ENCODE peak calls at places on chromosomes 3 and 15, in eight cellular contexts. G is CD4-positive, alpha-beta T cell; P is Calu3; W is A549; R is WTC11; I is kidney epithelial cell; S is cardiac muscle cell; U is A673. Y is an unnamed sample.

GRCh38 chr3:99468918-99469317 is 169.5 kb upstream of the COL8A1 start:
- DNase-seq in G (no peak), P (peak; percentile 47), W (no peak), R (no peak), I (no peak), S (no peak), U (no peak), Y (no peak)

GRCh38 chr3:107184375-107184774 is 192.9 kb upstream of the CCDC54 start:
- DNase-seq in G (no peak), P (no peak), W (no peak), R (no peak), I (no peak), S (no peak), U (no peak), Y (no peak)

GRCh38 chr3:34808287-34808686 is 831.0 kb upstream of the ARPP21 start:
- DNase-seq in G (no peak), P (no peak), W (no peak), R (no peak), I (no peak), S (no peak), U (no peak), Y (no peak)

GRCh38 chr3:13539285-13539625 is 9.7 kb upstream of the FBLN2 start:
- DNase-seq in G (no peak), P (no peak), W (no peak), R (no peak), I (no peak), S (peak; percentile 70), U (no peak), Y (peak; percentile 82)

GRCh38 chr3:23324745-23325144 is 121.6 kb downstream of the UBE2E2 start:
- DNase-seq in G (no peak), P (no peak), W (no peak), R (no peak), I (no peak), S (peak; percentile 73), U (peak; percentile 1), Y (peak; percentile 47)

GRCh38 chr3:113161661-113162060 is 49.7 kb upstream of the BOC start:
- DNase-seq in G (no peak), P (no peak), W (no peak), R (no peak), I (no peak), S (no peak), U (no peak), Y (peak; percentile 10)

GRCh38 chr3:24485511-24485910 is 9.1 kb downstream of the THRB start:
- DNase-seq in G (no peak), P (no peak), W (no peak), R (no peak), I (no peak), S (no peak), U (no peak), Y (peak; percentile 45)

GRCh38 chr3:13106308-13106970 is 33.2 kb upstream of the IQSEC1 start:
- DNase-seq in G (no peak), P (peak; percentile 28), W (peak; percentile 56), R (no peak), I (peak; percentile 26), S (no peak), U (no peak), Y (no peak)

GRCh38 chr3:115397433-115397832 is 225.9 kb upstream of the GAP43 start:
- DNase-seq in G (no peak), P (no peak), W (no peak), R (no peak), I (no peak), S (no peak), U (no peak), Y (peak; percentile 64)

GRCh38 chr3:129305592-129306091 is 27.0 kb downstream of the HMCES start:
- DNase-seq in G (no peak), P (no peak), W (no peak), R (peak; percentile 99), I (peak; percentile 69), S (peak; percentile 95), U (peak; percentile 92), Y (peak; percentile 92)

GRCh38 chr3:106086636-106087035 is 217.8 kb upstream of the CBLB start:
- DNase-seq in G (no peak), P (no peak), W (peak; percentile 68), R (no peak), I (no peak), S (no peak), U (no peak), Y (peak; percentile 41)

GRCh38 chr15:90423920-90424319 is 35.9 kb downstream of the IQGAP1 start:
- DNase-seq in G (no peak), P (no peak), W (no peak), R (no peak), I (no peak), S (no peak), U (no peak), Y (no peak)

GRCh38 chr3:188817103-188817919 is 354.5 kb upstream of the TPRG1 start:
- DNase-seq in G (no peak), P (peak; percentile 31), W (no peak), R (no peak), I (no peak), S (no peak), U (no peak), Y (no peak)

GRCh38 chr3:150275946-150276345 is 132.2 kb upstream of the TSC22D2 start:
- DNase-seq in G (no peak), P (no peak), W (no peak), R (no peak), I (no peak), S (peak; percentile 57), U (no peak), Y (no peak)

GRCh38 chr15:69304176-69304533 is 5.4 kb downstream of the PAQR5 start:
- DNase-seq in G (no peak), P (no peak), W (peak; percentile 94), R (no peak), I (peak; percentile 88), S (peak; percentile 86), U (peak; percentile 45), Y (peak; percentile 96)

GRCh38 chr3:141360888-141361598 is 7.3 kb upstream of the ZBTB38 start:
- DNase-seq in G (no peak), P (peak; percentile 69), W (peak; percentile 95), R (no peak), I (peak; percentile 52), S (peak; percentile 91), U (peak; percentile 76), Y (peak; percentile 88)
- TF ChIP-seq CTCF in G (peak; percentile 76), P (peak; percentile 86), W (peak; percentile 92), R (peak; percentile 15), I (peak; percentile 63), S (peak; percentile 81), U (peak; percentile 83), Y (peak; percentile 85)

GRCh38 chr3:30695302-30696061 is 89.1 kb downstream of the TGFBR2 start:
- DNase-seq in G (no peak), P (no peak), W (no peak), R (no peak), I (no peak), S (no peak), U (no peak), Y (no peak)

GRCh38 chr3:30693470-30694120 is 87.2 kb downstream of the TGFBR2 start:
- DNase-seq in G (peak; percentile 26), P (peak; percentile 45), W (peak; percentile 77), R (peak; percentile 35), I (peak; percentile 21), S (peak; percentile 86), U (peak; percentile 89), Y (peak; percentile 74)

GRCh38 chr3:30694148-30694547 is 87.7 kb downstream of the TGFBR2 start:
- DNase-seq in G (no peak), P (no peak), W (no peak), R (no peak), I (no peak), S (no peak), U (no peak), Y (no peak)

GRCh38 chr3:30696403-30696819 is 90.0 kb downstream of the TGFBR2 start:
- DNase-seq in G (no peak), P (no peak), W (no peak), R (no peak), I (no peak), S (peak; percentile 45), U (no peak), Y (no peak)

GRCh38 chr3:30694668-30695067 is 88.3 kb downstream of the TGFBR2 start:
- DNase-seq in G (no peak), P (no peak), W (no peak), R (no peak), I (no peak), S (no peak), U (no peak), Y (no peak)
- TF ChIP-seq CTCF in G (no peak), P (no peak), W (no peak), R (no peak), I (no peak), S (no peak), U (peak; percentile 15), Y (no peak)

GRCh38 chr3:187066228-187066995 is 72.9 kb downstream of the RPL39L start:
- DNase-seq in G (peak; percentile 34), P (peak; percentile 51), W (peak; percentile 66), R (peak; percentile 68), I (no peak), S (peak; percentile 57), U (peak; percentile 80), Y (peak; percentile 41)
- TF ChIP-seq CTCF in G (peak; percentile 38), P (no peak), W (no peak), R (peak; percentile 15), I (peak; percentile 33), S (peak; percentile 32), U (peak; percentile 46), Y (peak; percentile 23)

GRCh38 chr3:108608750-108609149 is 19.2 kb downstream of the DZIP3 start:
- DNase-seq in G (no peak), P (no peak), W (no peak), R (peak; percentile 41), I (no peak), S (no peak), U (no peak), Y (no peak)
- TF ChIP-seq CTCF in G (no peak), P (no peak), W (no peak), R (no peak), I (no peak), S (no peak), U (no peak), Y (no peak)

DNA sequence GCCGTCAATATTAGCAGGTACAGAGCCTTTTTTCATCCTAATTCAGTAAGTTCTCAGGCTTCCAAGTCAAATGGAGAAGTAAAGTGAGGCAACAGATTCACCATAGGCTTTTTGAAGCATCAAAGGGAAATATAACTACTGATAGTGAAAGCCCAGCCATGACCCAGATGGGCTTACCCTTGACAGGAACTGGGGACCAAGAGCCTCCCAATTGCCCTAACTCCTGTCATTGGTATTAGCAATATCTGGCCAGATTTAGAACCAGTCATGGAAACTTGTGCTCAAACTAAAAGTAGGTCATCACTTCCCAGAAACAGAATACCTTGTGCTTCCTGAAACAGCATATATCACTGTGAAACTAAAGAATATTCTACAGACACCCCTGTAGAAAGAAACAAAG is 33.0 kb downstream of the NME9 start:
- DNase-seq in G (no peak), P (no peak), W (no peak), R (no peak), I (no peak), S (no peak), U (no peak), Y (no peak)
- TF ChIP-seq CTCF in G (no peak), P (no peak), W (no peak), R (no peak), I (no peak), S (no peak), U (no peak), Y (no peak)

GRCh38 chr15:86935841-86936240 is 856.2 kb downstream of the AGBL1 start:
- DNase-seq in G (no peak), P (no peak), W (no peak), R (peak; percentile 53), I (no peak), S (no peak), U (no peak), Y (no peak)
- TF ChIP-seq CTCF in G (no peak), P (no peak), W (no peak), R (no peak), I (no peak), S (no peak), U (no peak), Y (no peak)

GRCh38 chr15:66188464-66188863 is 65.1 kb downstream of the MEGF11 start:
- DNase-seq in G (no peak), P (no peak), W (no peak), R (no peak), I (no peak), S (no peak), U (no peak), Y (no peak)
- TF ChIP-seq CTCF in G (no peak), P (no peak), W (no peak), R (no peak), I (no peak), S (no peak), U (no peak), Y (no peak)

Y was measured in fibroblast of mammary gland.